ENCODE peak calls at places on chromosomes 6 and 20, in eight cellular contexts. O, L, F, K, I, Y, S and M are unnamed samples.

GRCh38 chr6:20038385-20038784 is 173.9 kb downstream of the MBOAT1 start:
- DNase-seq in K (no peak), S (no peak), Y (no peak), I (no peak), F (no peak), O (no peak), L (no peak), M (no peak)

GRCh38 chr20:46715292-46715756 is 5.9 kb downstream of the SLC2A10 start:
- DNase-seq in I (no peak), Y (no peak), O (no peak), F (peak; percentile 59), L (no peak), S (peak; percentile 65), K (peak; percentile 70), M (peak; percentile 92)

GRCh38 chr20:56433880-56434255 is 21.8 kb downstream of the CASS4 start:
- DNase-seq in Y (no peak), O (no peak), K (no peak), S (peak; percentile 92), I (no peak), F (no peak), L (no peak), M (no peak)

GRCh38 chr20:1301031-1301529 is 27.9 kb downstream of the SDCBP2 start:
- DNase-seq in I (peak; percentile 57), F (no peak), L (peak; percentile 58), K (no peak), S (peak; percentile 71), Y (no peak), O (no peak), M (no peak)

GRCh38 chr20:2700913-2701620 is 8.5 kb downstream of the EBF4 start:
- DNase-seq in Y (peak; percentile 33), F (no peak), O (no peak), I (no peak), K (no peak), S (no peak), L (no peak), M (no peak)

GRCh38 chr20:57659131-57659788 is 39.0 kb upstream of the ZBP1 start:
- DNase-seq in I (no peak), K (no peak), F (no peak), O (peak; percentile 9), L (no peak), Y (peak; percentile 52), S (no peak), M (no peak)

GRCh38 chr6:11436508-11437096 is 100.9 kb upstream of the TMEM170B start:
- DNase-seq in O (no peak), L (no peak), K (no peak), Y (no peak), I (no peak), F (no peak), S (no peak), M (no peak)

GRCh38 chr6:36329798-36330291 is 6.8 kb downstream of the BNIP5 start:
- DNase-seq in L (no peak), S (no peak), I (no peak), K (no peak), Y (peak; percentile 56), O (no peak), F (no peak), M (no peak)

GRCh38 chr6:160030103-160030502 is 61.2 kb downstream of the IGF2R start:
- DNase-seq in S (peak; percentile 97), I (no peak), K (peak; percentile 81), O (peak; percentile 75), Y (no peak), F (peak; percentile 68), L (peak; percentile 69), M (peak; percentile 96)

GRCh38 chr20:32485770-32486248 is 99.3 kb downstream of the NOL4L start:
- DNase-seq in O (no peak), Y (no peak), K (no peak), F (peak; percentile 26), I (no peak), S (no peak), L (no peak), M (no peak)

GRCh38 chr6:16103708-16104107 is 25.2 kb upstream of the MYLIP start:
- DNase-seq in K (no peak), S (no peak), Y (no peak), F (no peak), I (no peak), O (no peak), L (no peak), M (no peak)

GRCh38 chr20:44324343-44324742 is 12.5 kb upstream of the R3HDML start:
- DNase-seq in F (peak; percentile 80), I (no peak), S (no peak), O (no peak), K (no peak), Y (peak; percentile 25), L (peak; percentile 27), M (no peak)

GRCh38 chr20:44008806-44009678 is 94.4 kb downstream of the TOX2 start:
- DNase-seq in F (no peak), S (no peak), K (no peak), Y (no peak), I (no peak), O (no peak), L (peak; percentile 28), M (no peak)

GRCh38 chr6:45783716-45784115 is 231.9 kb downstream of the CLIC5 start:
- DNase-seq in O (no peak), Y (no peak), L (peak; percentile 79), F (no peak), S (no peak), I (no peak), K (no peak), M (no peak)

GRCh38 chr6:107624050-107624449 is 134.1 kb downstream of the SOBP start:
- DNase-seq in L (no peak), S (no peak), O (no peak), I (no peak), F (no peak), K (no peak), Y (no peak), M (no peak)

GRCh38 chr20:63027425-63028389 is 20.9 kb upstream of the BHLHE23 start:
- DNase-seq in Y (no peak), O (no peak), I (no peak), L (no peak), K (no peak), S (no peak), F (peak; percentile 17), M (no peak)

DNA sequence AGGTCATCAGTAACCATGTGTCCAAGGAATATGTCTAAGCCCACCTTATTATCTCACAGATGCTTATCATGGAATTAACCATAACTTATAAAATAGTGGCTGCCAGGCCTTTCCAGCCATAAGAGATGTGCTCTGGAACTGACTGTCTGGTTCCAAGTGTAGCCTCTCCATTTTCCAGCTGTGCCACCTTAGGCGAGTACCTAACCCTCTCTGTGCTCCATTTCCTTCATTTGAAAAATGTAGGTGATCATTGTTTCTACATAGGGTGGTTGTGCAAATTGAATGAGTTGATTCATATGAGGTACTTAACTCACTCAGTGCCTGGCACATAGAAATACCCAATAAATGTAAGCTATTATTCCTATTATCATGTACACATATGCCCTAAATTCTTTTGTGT is 102.5 kb upstream of the IYD start:
- DNase-seq in O (no peak), Y (no peak), F (no peak), I (no peak), S (no peak), L (no peak), K (no peak), M (no peak)
- H3K36me3 ChIP-seq in O (no peaks in the 10 kb centered on the region), Y (no peaks in the 10 kb centered on the region), F (no peaks in the 10 kb centered on the region), I (no peaks in the 10 kb centered on the region), S (no peaks in the 10 kb centered on the region), L (no peaks in the 10 kb centered on the region), K (no peaks in the 10 kb centered on the region), M (no peaks in the 10 kb centered on the region)

DNA sequence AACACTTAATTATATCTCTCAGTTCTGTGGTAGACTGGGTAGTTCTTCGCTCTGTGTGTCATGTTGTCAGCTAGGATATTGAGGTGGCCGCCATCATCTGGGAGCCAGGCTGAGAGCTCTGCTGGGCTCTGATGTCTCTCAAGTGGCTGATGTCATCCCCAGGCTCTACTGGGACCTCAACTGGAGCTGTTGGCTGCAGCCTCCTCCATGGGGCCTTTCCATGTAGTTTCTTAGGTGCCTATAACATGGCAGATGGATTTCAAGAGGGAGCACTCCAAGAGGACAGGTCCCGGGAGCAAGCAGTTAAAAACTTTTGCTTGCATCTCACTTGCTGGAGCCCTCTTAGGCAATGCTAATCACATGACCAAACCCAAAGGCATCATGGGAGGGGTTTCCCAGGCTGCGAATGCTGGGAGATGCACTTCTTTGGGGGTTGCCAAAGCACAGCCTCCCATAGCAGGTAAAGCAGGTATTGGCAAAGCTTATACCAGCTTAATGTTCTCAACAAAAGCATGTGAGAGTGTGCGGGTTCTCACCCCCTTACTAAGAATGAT is 129.8 kb downstream of the TMEM242 start:
- DNase-seq in F (no peak), Y (no peak), I (no peak), O (no peak), K (no peak), S (no peak), L (no peak), M (no peak)
- H3K36me3 ChIP-seq in F (no peaks in the 10 kb centered on the region), Y (peaks cover 48% of the 10 kb centered on the region), I (peaks cover 9% of the 10 kb centered on the region), O (no peaks in the 10 kb centered on the region), K (peaks cover 23% of the 10 kb centered on the region), S (peaks cover 6% of the 10 kb centered on the region), L (peaks cover 4% of the 10 kb centered on the region), M (peaks cover 44% of the 10 kb centered on the region)

GRCh38 chr6:169238766-169239165 is 14.9 kb downstream of the THBS2 start:
- DNase-seq in K (no peak), Y (no peak), I (no peak), O (no peak), L (no peak), S (no peak), F (no peak), M (no peak)
- H3K36me3 ChIP-seq in K (no peaks in the 10 kb centered on the region), Y (no peaks in the 10 kb centered on the region), I (no peaks in the 10 kb centered on the region), O (no peaks in the 10 kb centered on the region), L (no peaks in the 10 kb centered on the region), S (peaks cover 19% of the 10 kb centered on the region), F (no peaks in the 10 kb centered on the region), M (no peaks in the 10 kb centered on the region)

GRCh38 chr20:49880724-49881445 is 34.4 kb downstream of the SPATA2 start:
- DNase-seq in F (no peak), I (no peak), S (no peak), Y (no peak), O (no peak), K (no peak), L (no peak), M (no peak)

GRCh38 chr20:49885558-49886332 is 29.6 kb downstream of the SPATA2 start:
- DNase-seq in L (no peak), F (no peak), I (no peak), K (no peak), Y (no peak), O (no peak), S (no peak), M (no peak)

GRCh38 chr20:49882171-49882970 is 33.0 kb downstream of the SPATA2 start:
- DNase-seq in K (no peak), S (no peak), Y (no peak), I (no peak), F (no peak), O (peak; percentile 10), L (no peak), M (no peak)

GRCh38 chr20:49880177-49880576 is 35.2 kb downstream of the SPATA2 start:
- DNase-seq in Y (no peak), O (no peak), F (no peak), S (peak; percentile 69), L (no peak), K (no peak), I (no peak), M (no peak)

DNA sequence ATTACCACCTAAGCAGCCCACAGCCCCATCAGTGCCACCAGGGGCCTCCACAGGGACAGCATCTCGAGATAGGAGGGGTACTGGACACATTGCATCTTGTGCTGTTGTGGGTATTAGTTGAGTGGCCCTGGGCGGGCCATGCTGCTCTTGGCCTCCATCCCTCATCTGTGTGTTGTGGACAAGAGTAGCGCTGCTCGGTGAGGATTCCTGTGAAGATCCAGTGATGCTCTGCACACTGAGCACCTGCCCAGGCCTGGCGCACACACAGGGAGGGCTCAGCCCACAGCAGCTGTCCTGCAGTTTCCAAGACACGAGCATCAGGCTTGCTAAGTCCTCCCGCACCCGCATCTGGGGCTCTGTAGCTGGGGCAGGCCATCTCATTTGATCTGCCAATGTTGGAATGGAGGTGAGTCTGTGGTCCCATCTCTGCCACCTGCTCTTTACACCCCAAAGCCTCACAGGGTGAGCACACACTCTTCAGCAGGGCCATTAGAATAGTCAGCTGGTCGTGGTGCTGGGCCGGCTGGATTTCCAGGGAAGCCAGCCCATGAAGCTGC is 32.0 kb downstream of the SPATA2 start:
- DNase-seq in Y (peak; percentile 29), F (no peak), L (no peak), O (no peak), S (no peak), I (no peak), K (no peak), M (no peak)
- H3K36me3 ChIP-seq in Y (peaks cover 77% of the 10 kb centered on the region), F (no peaks in the 10 kb centered on the region), L (no peaks in the 10 kb centered on the region), O (no peaks in the 10 kb centered on the region), S (peaks cover 10% of the 10 kb centered on the region), I (peaks cover 20% of the 10 kb centered on the region), K (peaks cover 18% of the 10 kb centered on the region), M (peaks cover 3% of the 10 kb centered on the region)